ENCODE peak calls at places on chromosomes 1 and 21, in four cellular contexts. H is aorta; U is CD8-positive, alpha-beta T cell; A is adrenal gland. D is an unnamed sample.

GRCh38 chr21:45341261-45341660 is 53.6 kb upstream of the POFUT2 start:
- DNase-seq in H (no peak), U (no peak), A (no peak), D (no peak)

GRCh38 chr1:150282558-150282958 is 204 bp downstream of the CIART start:
- DNase-seq in H (no peak), U (no peak), A (peak; percentile 82), D (no peak)

GRCh38 chr1:205286335-205286950 is 35.1 kb downstream of the NUAK2 start:
- DNase-seq in H (no peak), U (peak; percentile 76), A (no peak), D (no peak)

GRCh38 chr1:905811-906531 is 17.8 kb upstream of the SAMD11 start:
- DNase-seq in H (peak; percentile 52), U (peak; percentile 9), A (peak; percentile 25), D (peak; percentile 72)

GRCh38 chr1:228860911-228861829 is 125.9 kb downstream of the RHOU start:
- DNase-seq in H (no peak), U (no peak), A (peak; percentile 68), D (no peak)

GRCh38 chr1:39409055-39409816 is 82.2 kb upstream of the BMP8A start:
- DNase-seq in H (peak; percentile 72), U (peak; percentile 31), A (peak; percentile 54), D (no peak)

GRCh38 chr1:245953876-245954660 is 553.0 kb downstream of the SMYD3 start:
- DNase-seq in H (no peak), U (no peak), A (no peak), D (no peak)

GRCh38 chr1:22627331-22627730 is 9.1 kb upstream of the C1QA start:
- DNase-seq in H (no peak), U (no peak), A (no peak), D (no peak)

GRCh38 chr1:166910396-166910994 is 34.4 kb upstream of the TADA1 start:
- DNase-seq in H (peak; percentile 62), U (peak; percentile 77), A (peak; percentile 82), D (no peak)

GRCh38 chr21:38712076-38712475 is 93.7 kb upstream of the ETS2 start:
- DNase-seq in H (no peak), U (no peak), A (no peak), D (no peak)

GRCh38 chr1:13228343-13228781 is 2.4 kb upstream of the PRAMEF18 start:
- DNase-seq in H (no peak), U (peak; percentile 51), A (peak; percentile 66), D (no peak)

GRCh38 chr1:234886081-234886874 is 242.4 kb downstream of the TOMM20 start:
- DNase-seq in H (no peak), U (no peak), A (peak; percentile 74), D (no peak)

GRCh38 chr1:197674286-197674685 is 101.0 kb downstream of the DENND1B start:
- DNase-seq in H (no peak), U (no peak), A (no peak), D (no peak)

GRCh38 chr21:25107708-25108107 is 499.6 kb downstream of the MRPL39 start:
- DNase-seq in H (no peak), U (no peak), A (no peak), D (no peak)

GRCh38 chr1:12450090-12450764 is 167.8 kb downstream of the DHRS3 start:
- DNase-seq in H (no peak), U (no peak), A (no peak), D (no peak)

GRCh38 chr1:54409156-54410142 is 3.3 kb upstream of the SSBP3 start:
- DNase-seq in H (no peak), U (peak; percentile 23), A (no peak), D (no peak)

GRCh38 chr1:61853545-61853944 is 111.3 kb downstream of the PATJ start:
- DNase-seq in H (no peak), U (no peak), A (no peak), D (no peak)

GRCh38 chr1:184385863-184386262 is 966 bp upstream of the C1orf21 start:
- DNase-seq in H (no peak), U (no peak), A (no peak), D (no peak)

GRCh38 chr1:200131551-200132125 is 104.1 kb downstream of the NR5A2 start:
- DNase-seq in H (no peak), U (no peak), A (no peak), D (no peak)

GRCh38 chr1:19739628-19740027 is 60.1 kb downstream of the TMCO4 start:
- DNase-seq in H (no peak), U (no peak), A (no peak), D (no peak)

GRCh38 chr21:24197956-24198355 is 1409.3 kb downstream of the MRPL39 start:
- DNase-seq in H (no peak), U (no peak), A (no peak), D (no peak)

GRCh38 chr1:150151291-150152181 is 1.8 kb downstream of the PLEKHO1 start:
- DNase-seq in H (peak; percentile 79), U (peak; percentile 84), A (peak; percentile 53), D (no peak)

GRCh38 chr1:19087737-19088594 is 122.1 kb downstream of the UBR4 start:
- DNase-seq in H (no peak), U (no peak), A (no peak), D (no peak)

GRCh38 chr1:86435327-86435726 is 11.4 kb downstream of the CLCA2 start:
- DNase-seq in H (no peak), U (no peak), A (no peak), D (no peak)

GRCh38 chr1:203645996-203646395 is 19.4 kb downstream of the ATP2B4 start:
- DNase-seq in H (no peak), U (no peak), A (no peak), D (no peak)

GRCh38 chr1:184158911-184159701 is 107.6 kb downstream of the TSEN15 start:
- DNase-seq in H (no peak), U (no peak), A (no peak), D (no peak)

GRCh38 chr1:183075861-183076260 is 52.6 kb downstream of the LAMC1 start:
- DNase-seq in H (no peak), U (no peak), A (no peak), D (no peak)

GRCh38 chr1:234199476-234200127 is 173.7 kb upstream of the COA6 start:
- DNase-seq in H (no peak), U (no peak), A (no peak), D (no peak)

GRCh38 chr1:233114860-233115259 is 164.4 kb downstream of the NTPCR start:
- DNase-seq in H (no peak), U (no peak), A (no peak), D (no peak)

GRCh38 chr1:183318433-183318832 is 99.7 kb downstream of the NMNAT2 start:
- DNase-seq in H (peak; percentile 85), U (no peak), A (peak; percentile 77), D (peak; percentile 90)

GRCh38 chr1:42221952-42222606 is 57.5 kb upstream of the GUCA2A start:
- DNase-seq in H (no peak), U (no peak), A (no peak), D (no peak)

GRCh38 chr1:159554681-159555080 is 18.9 kb upstream of the OR10J5 start:
- DNase-seq in H (no peak), U (no peak), A (no peak), D (no peak)

GRCh38 chr1:63463248-63463647 is 59.8 kb downstream of the ITGB3BP start:
- DNase-seq in H (no peak), U (no peak), A (no peak), D (no peak)

DNA sequence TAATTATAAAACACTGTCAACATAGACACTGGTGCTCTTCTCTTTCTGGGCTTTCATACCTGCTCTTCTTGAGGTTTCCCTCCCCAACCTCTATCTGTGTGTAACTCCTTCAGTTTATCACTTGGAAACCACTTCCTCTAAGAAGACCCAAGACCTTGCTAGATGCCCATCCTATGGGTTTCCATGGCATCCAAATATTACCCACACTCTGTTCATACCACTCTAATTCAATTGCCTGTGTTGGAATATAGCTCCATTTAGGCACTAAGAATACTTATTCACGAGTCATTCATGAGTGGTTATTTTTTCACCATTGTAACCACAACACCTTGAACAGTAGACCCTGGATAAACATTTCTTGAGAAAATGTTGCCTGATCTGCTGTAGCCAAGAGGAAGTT is 231.1 kb upstream of the SGIP1 start:
- DNase-seq in H (no peak), U (no peak), A (no peak), D (no peak)
- H3K27ac ChIP-seq in H (no peak overlapping the region), U (no peak overlapping the region), A (no peak overlapping the region), D (no peak overlapping the region)

GRCh38 chr21:36945496-36946138 is 20.9 kb downstream of the HLCS start:
- DNase-seq in H (no peak), U (no peak), A (no peak), D (no peak)
- H3K27ac ChIP-seq in H (no peak overlapping the region), U (no peak overlapping the region), A (no peak overlapping the region), D (no peak overlapping the region)

GRCh38 chr1:93016171-93016570 is 54.9 kb upstream of the DIPK1A start:
- DNase-seq in H (no peak), U (no peak), A (no peak), D (no peak)

GRCh38 chr1:93025572-93025971 is 53.5 kb upstream of the MTF2 start:
- DNase-seq in H (no peak), U (no peak), A (no peak), D (no peak)

GRCh38 chr1:93022580-93022979 is 56.5 kb upstream of the MTF2 start:
- DNase-seq in H (no peak), U (no peak), A (no peak), D (no peak)

DNA sequence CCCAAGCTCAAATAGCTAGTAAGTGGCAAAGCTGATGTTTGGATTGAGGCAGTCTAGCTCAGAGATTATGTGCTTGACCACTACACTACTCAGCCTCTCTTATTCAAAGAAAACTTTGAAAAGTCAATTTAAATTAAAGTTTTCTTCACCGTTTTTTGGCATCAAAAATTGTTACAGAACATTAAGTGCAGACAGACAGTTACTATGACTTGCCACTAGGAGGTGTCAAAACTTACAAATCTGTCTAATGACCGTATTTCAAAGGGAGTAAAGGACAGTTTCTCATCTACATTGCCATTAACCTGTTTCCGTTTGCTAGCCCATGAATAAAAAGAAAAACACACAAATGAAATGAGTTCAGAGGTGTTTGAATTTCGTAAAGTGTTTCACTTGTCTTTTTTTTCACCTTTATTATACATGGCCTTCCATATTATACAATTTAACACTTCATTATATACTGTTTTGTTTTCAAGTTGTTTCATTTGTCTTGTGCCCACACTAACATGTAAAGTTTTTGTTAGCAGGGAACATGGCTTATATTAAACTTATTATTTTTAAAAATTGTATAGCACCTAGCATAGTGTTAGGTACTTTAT is 57.4 kb upstream of the MTF2 start:
- DNase-seq in H (no peak), U (no peak), A (no peak), D (no peak)
- H3K27ac ChIP-seq in H (no peak overlapping the region), U (no peak overlapping the region), A (no peak overlapping the region), D (no peak overlapping the region)

GRCh38 chr1:230123280-230124186 is 56.5 kb downstream of the GALNT2 start:
- DNase-seq in H (no peak), U (no peak), A (no peak), D (no peak)
- H3K27ac ChIP-seq in H (no peak overlapping the region), U (no peak overlapping the region), A (no peak overlapping the region), D (no peak overlapping the region)

DNA sequence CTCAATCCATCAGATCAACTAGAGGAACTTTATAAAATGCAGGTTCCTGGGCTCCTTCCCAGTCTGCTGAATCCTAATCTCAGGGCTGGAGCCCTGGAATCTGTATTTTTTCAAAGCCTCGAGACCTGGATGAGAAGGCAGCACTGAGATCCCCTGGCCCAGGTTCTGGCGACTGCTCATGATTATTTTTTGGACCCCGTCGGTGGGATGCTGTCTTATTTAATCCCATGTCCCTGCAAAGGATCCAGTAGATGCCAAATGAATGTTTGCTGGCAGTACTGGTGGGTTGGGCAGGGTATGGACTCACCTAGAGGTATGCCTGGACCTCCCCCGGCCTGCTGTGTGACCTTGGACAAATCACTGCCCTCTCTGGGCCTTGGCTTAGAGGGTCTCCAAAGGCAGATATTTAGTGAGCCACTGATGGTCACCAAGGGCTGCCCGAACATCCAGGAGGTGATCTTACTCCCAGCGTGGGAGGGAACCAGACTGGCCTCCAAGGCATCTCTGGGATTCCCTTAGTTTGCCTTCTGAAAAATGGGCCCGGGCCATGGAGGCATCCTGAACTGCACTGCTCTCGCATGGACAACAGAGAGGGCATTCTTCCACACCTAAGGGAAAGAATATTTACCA is 91.6 kb upstream of the RUNX3 start:
- DNase-seq in H (no peak), U (no peak), A (no peak), D (no peak)
- H3K27ac ChIP-seq in H (no peak overlapping the region), U (peak overlapping the region; percentile 63), A (no peak overlapping the region), D (no peak overlapping the region)